ENCODE peak calls at places on chromosome 5, in ten cellular contexts. One of them, this sample, is unnamed.

GRCh38 chr5:2203774-2204173 is 321.0 kb upstream of the IRX4 start:
- DNase-seq in sigmoid colon: no peak
- DNase-seq in mesendoderm: no peak
- DNase-seq in uterus: no peak
- DNase-seq in pancreas: no peak
- DNase-seq in mesenchymal stem cell: no peak
- DNase-seq in WERI-Rb-1: no peak
- DNase-seq in gastrocnemius medialis: no peak
- DNase-seq in caudate nucleus: no peak
- DNase-seq in A549: no peak
- DNase-seq in this sample: no peak

GRCh38 chr5:176474476-176474875 is 26.3 kb downstream of the FAF2 start:
- DNase-seq in sigmoid colon: no peak
- DNase-seq in mesendoderm: no peak
- DNase-seq in uterus: no peak
- DNase-seq in pancreas: no peak
- DNase-seq in mesenchymal stem cell: peak
- DNase-seq in WERI-Rb-1: no peak
- DNase-seq in gastrocnemius medialis: no peak
- DNase-seq in caudate nucleus: no peak
- DNase-seq in A549: no peak
- DNase-seq in this sample: no peak

GRCh38 chr5:164335837-164336236 is 830.4 kb downstream of the MAT2B start:
- DNase-seq in sigmoid colon: no peak
- DNase-seq in mesendoderm: peak
- DNase-seq in uterus: no peak
- DNase-seq in pancreas: no peak
- DNase-seq in mesenchymal stem cell: peak
- DNase-seq in WERI-Rb-1: no peak
- DNase-seq in gastrocnemius medialis: no peak
- DNase-seq in caudate nucleus: no peak
- DNase-seq in A549: no peak
- DNase-seq in this sample: no peak

GRCh38 chr5:153818626-153819025 is 220.1 kb downstream of the FAM114A2 start:
- DNase-seq in sigmoid colon: no peak
- DNase-seq in mesendoderm: no peak
- DNase-seq in uterus: no peak
- DNase-seq in pancreas: no peak
- DNase-seq in mesenchymal stem cell: peak
- DNase-seq in WERI-Rb-1: no peak
- DNase-seq in gastrocnemius medialis: no peak
- DNase-seq in caudate nucleus: no peak
- DNase-seq in A549: no peak
- DNase-seq in this sample: no peak

GRCh38 chr5:120055858-120056257 is 408.2 kb upstream of the PRR16 start:
- DNase-seq in sigmoid colon: no peak
- DNase-seq in mesendoderm: no peak
- DNase-seq in uterus: no peak
- DNase-seq in pancreas: no peak
- DNase-seq in mesenchymal stem cell: peak
- DNase-seq in WERI-Rb-1: peak
- DNase-seq in gastrocnemius medialis: no peak
- DNase-seq in caudate nucleus: no peak
- DNase-seq in A549: peak
- DNase-seq in this sample: no peak

GRCh38 chr5:147935032-147935431 is 28.7 kb upstream of the C5orf46 start:
- DNase-seq in sigmoid colon: no peak
- DNase-seq in mesendoderm: peak
- DNase-seq in uterus: no peak
- DNase-seq in pancreas: no peak
- DNase-seq in mesenchymal stem cell: peak
- DNase-seq in WERI-Rb-1: no peak
- DNase-seq in gastrocnemius medialis: no peak
- DNase-seq in caudate nucleus: no peak
- DNase-seq in A549: peak
- DNase-seq in this sample: no peak

GRCh38 chr5:102858221-102858620 is 103.1 kb downstream of the PAM start:
- DNase-seq in sigmoid colon: no peak
- DNase-seq in mesendoderm: peak
- DNase-seq in uterus: no peak
- DNase-seq in pancreas: no peak
- DNase-seq in mesenchymal stem cell: no peak
- DNase-seq in WERI-Rb-1: no peak
- DNase-seq in gastrocnemius medialis: no peak
- DNase-seq in caudate nucleus: no peak
- DNase-seq in A549: peak
- DNase-seq in this sample: no peak

GRCh38 chr5:33888582-33888981 is 3.2 kb downstream of the ADAMTS12 start:
- DNase-seq in sigmoid colon: no peak
- DNase-seq in mesendoderm: no peak
- DNase-seq in uterus: no peak
- DNase-seq in pancreas: no peak
- DNase-seq in mesenchymal stem cell: peak
- DNase-seq in WERI-Rb-1: no peak
- DNase-seq in gastrocnemius medialis: no peak
- DNase-seq in caudate nucleus: no peak
- DNase-seq in A549: no peak
- DNase-seq in this sample: no peak

GRCh38 chr5:32233696-32234447 is 59.8 kb upstream of the GOLPH3 start:
- DNase-seq in sigmoid colon: no peak
- DNase-seq in mesendoderm: no peak
- DNase-seq in uterus: no peak
- DNase-seq in pancreas: peak
- DNase-seq in mesenchymal stem cell: peak
- DNase-seq in WERI-Rb-1: peak
- DNase-seq in gastrocnemius medialis: no peak
- DNase-seq in caudate nucleus: no peak
- DNase-seq in A549: peak
- DNase-seq in this sample: no peak

GRCh38 chr5:156838966-156839365 is 11.1 kb upstream of the PPP1R2B start:
- DNase-seq in sigmoid colon: no peak
- DNase-seq in mesendoderm: no peak
- DNase-seq in uterus: no peak
- DNase-seq in pancreas: no peak
- DNase-seq in mesenchymal stem cell: no peak
- DNase-seq in WERI-Rb-1: no peak
- DNase-seq in gastrocnemius medialis: no peak
- DNase-seq in caudate nucleus: no peak
- DNase-seq in A549: no peak
- DNase-seq in this sample: no peak

GRCh38 chr5:96340357-96340756 is 92.7 kb downstream of the PCSK1 start:
- DNase-seq in sigmoid colon: no peak
- DNase-seq in mesendoderm: no peak
- DNase-seq in uterus: no peak
- DNase-seq in pancreas: no peak
- DNase-seq in mesenchymal stem cell: no peak
- DNase-seq in WERI-Rb-1: no peak
- DNase-seq in gastrocnemius medialis: no peak
- DNase-seq in caudate nucleus: no peak
- DNase-seq in A549: no peak
- DNase-seq in this sample: no peak

GRCh38 chr5:109215040-109215439 is 194.7 kb downstream of the PJA2 start:
- DNase-seq in sigmoid colon: no peak
- DNase-seq in mesendoderm: no peak
- DNase-seq in uterus: no peak
- DNase-seq in pancreas: no peak
- DNase-seq in mesenchymal stem cell: no peak
- DNase-seq in WERI-Rb-1: no peak
- DNase-seq in gastrocnemius medialis: no peak
- DNase-seq in caudate nucleus: no peak
- DNase-seq in A549: no peak
- DNase-seq in this sample: no peak
- H3K27ac ChIP-seq in sigmoid colon: no peak
- H3K27ac ChIP-seq in mesendoderm: no peak
- H3K27ac ChIP-seq in uterus: no peak
- H3K27ac ChIP-seq in pancreas: no peak
- H3K27ac ChIP-seq in mesenchymal stem cell: no peak
- H3K27ac ChIP-seq in WERI-Rb-1: no peak
- H3K27ac ChIP-seq in gastrocnemius medialis: no peak
- H3K27ac ChIP-seq in caudate nucleus: no peak
- H3K27ac ChIP-seq in A549: no peak
- H3K27ac ChIP-seq in this sample: no peak

DNA sequence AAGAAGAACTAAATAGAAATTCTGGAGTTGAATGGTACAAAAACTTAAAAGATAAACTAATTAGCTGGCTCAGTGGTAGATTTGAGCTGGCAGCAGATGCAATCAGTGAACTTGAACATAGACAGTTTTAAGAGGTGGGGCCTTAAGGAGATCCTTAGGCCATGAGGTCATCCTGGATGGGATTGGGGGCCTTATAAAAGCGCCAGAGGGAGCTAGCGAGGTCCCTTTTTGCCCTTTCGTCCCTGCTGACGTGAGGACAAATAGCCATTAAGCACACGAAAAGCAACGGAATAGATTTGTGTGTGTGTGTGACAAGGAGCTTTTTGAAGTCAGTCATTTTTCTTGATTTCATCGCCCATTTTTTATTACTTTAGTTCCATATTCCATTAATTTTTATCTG is 83.3 kb downstream of the ZNF354C start:
- DNase-seq in sigmoid colon: no peak
- DNase-seq in mesendoderm: peak
- DNase-seq in uterus: no peak
- DNase-seq in pancreas: no peak
- DNase-seq in mesenchymal stem cell: peak
- DNase-seq in WERI-Rb-1: no peak
- DNase-seq in gastrocnemius medialis: no peak
- DNase-seq in caudate nucleus: no peak
- DNase-seq in A549: no peak
- DNase-seq in this sample: no peak
- H3K27ac ChIP-seq in sigmoid colon: no peak
- H3K27ac ChIP-seq in mesendoderm: no peak
- H3K27ac ChIP-seq in uterus: no peak
- H3K27ac ChIP-seq in pancreas: no peak
- H3K27ac ChIP-seq in mesenchymal stem cell: no peak
- H3K27ac ChIP-seq in WERI-Rb-1: no peak
- H3K27ac ChIP-seq in gastrocnemius medialis: no peak
- H3K27ac ChIP-seq in caudate nucleus: no peak
- H3K27ac ChIP-seq in A549: no peak
- H3K27ac ChIP-seq in this sample: no peak

GRCh38 chr5:149975409-149975808 is 14.9 kb downstream of the SLC26A2 start:
- DNase-seq in sigmoid colon: no peak
- DNase-seq in mesendoderm: no peak
- DNase-seq in uterus: no peak
- DNase-seq in pancreas: no peak
- DNase-seq in mesenchymal stem cell: no peak
- DNase-seq in WERI-Rb-1: no peak
- DNase-seq in gastrocnemius medialis: no peak
- DNase-seq in caudate nucleus: no peak
- DNase-seq in A549: no peak
- DNase-seq in this sample: no peak

GRCh38 chr5:149979898-149980297 is 19.3 kb downstream of the SLC26A2 start:
- DNase-seq in sigmoid colon: no peak
- DNase-seq in mesendoderm: no peak
- DNase-seq in uterus: no peak
- DNase-seq in pancreas: no peak
- DNase-seq in mesenchymal stem cell: no peak
- DNase-seq in WERI-Rb-1: no peak
- DNase-seq in gastrocnemius medialis: no peak
- DNase-seq in caudate nucleus: no peak
- DNase-seq in A549: no peak
- DNase-seq in this sample: no peak

GRCh38 chr5:149982505-149982904 is 17.9 kb downstream of the TIGD6 start:
- DNase-seq in sigmoid colon: no peak
- DNase-seq in mesendoderm: no peak
- DNase-seq in uterus: no peak
- DNase-seq in pancreas: no peak
- DNase-seq in mesenchymal stem cell: no peak
- DNase-seq in WERI-Rb-1: no peak
- DNase-seq in gastrocnemius medialis: no peak
- DNase-seq in caudate nucleus: no peak
- DNase-seq in A549: no peak
- DNase-seq in this sample: no peak

DNA sequence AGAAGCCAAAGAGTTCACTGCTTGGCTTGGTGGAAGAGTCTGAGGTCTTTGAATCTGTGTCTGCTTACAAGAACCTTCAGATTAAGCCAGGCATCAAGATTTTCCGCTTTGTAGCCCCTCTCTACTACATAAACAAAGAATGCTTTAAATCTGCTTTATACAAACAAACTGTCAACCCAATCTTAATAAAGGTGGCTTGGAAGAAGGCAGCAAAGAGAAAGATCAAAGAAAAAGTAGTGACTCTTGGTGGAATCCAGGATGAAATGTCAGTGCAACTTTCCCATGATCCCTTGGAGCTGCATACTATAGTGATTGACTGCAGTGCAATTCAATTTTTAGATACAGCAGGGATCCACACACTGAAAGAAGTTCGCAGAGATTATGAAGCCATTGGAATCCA is 19.2 kb downstream of the TIGD6 start:
- DNase-seq in sigmoid colon: no peak
- DNase-seq in mesendoderm: no peak
- DNase-seq in uterus: no peak
- DNase-seq in pancreas: no peak
- DNase-seq in mesenchymal stem cell: peak
- DNase-seq in WERI-Rb-1: no peak
- DNase-seq in gastrocnemius medialis: no peak
- DNase-seq in caudate nucleus: no peak
- DNase-seq in A549: no peak
- DNase-seq in this sample: no peak
- H3K27ac ChIP-seq in sigmoid colon: no peak
- H3K27ac ChIP-seq in mesendoderm: no peak
- H3K27ac ChIP-seq in uterus: no peak
- H3K27ac ChIP-seq in pancreas: no peak
- H3K27ac ChIP-seq in mesenchymal stem cell: no peak
- H3K27ac ChIP-seq in WERI-Rb-1: no peak
- H3K27ac ChIP-seq in gastrocnemius medialis: no peak
- H3K27ac ChIP-seq in caudate nucleus: no peak
- H3K27ac ChIP-seq in A549: no peak
- H3K27ac ChIP-seq in this sample: no peak

DNA sequence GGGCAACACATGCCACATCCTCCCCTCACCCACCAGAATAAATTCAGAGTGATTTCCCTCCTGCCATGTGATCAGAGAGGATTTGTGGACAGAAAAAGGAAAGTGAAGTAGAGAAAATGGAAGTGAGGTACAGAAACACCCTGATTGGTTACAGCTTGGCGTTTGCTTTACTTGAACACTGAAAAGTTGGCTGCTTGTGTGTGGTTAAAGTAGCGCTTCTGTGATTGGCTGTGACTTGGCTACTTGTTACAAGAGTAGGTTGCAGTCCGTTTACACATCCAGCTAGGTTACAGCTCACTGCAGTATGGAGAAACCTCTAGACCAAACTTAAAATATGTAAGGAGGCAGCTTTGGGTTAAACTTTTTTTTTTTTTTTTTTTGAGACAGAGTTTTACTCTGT is 205.2 kb upstream of the ZNF608 start:
- DNase-seq in sigmoid colon: no peak
- DNase-seq in mesendoderm: no peak
- DNase-seq in uterus: no peak
- DNase-seq in pancreas: no peak
- DNase-seq in mesenchymal stem cell: no peak
- DNase-seq in WERI-Rb-1: no peak
- DNase-seq in gastrocnemius medialis: no peak
- DNase-seq in caudate nucleus: no peak
- DNase-seq in A549: no peak
- DNase-seq in this sample: no peak
- H3K27ac ChIP-seq in sigmoid colon: no peak
- H3K27ac ChIP-seq in mesendoderm: no peak
- H3K27ac ChIP-seq in uterus: no peak
- H3K27ac ChIP-seq in pancreas: no peak
- H3K27ac ChIP-seq in mesenchymal stem cell: no peak
- H3K27ac ChIP-seq in WERI-Rb-1: no peak
- H3K27ac ChIP-seq in gastrocnemius medialis: no peak
- H3K27ac ChIP-seq in caudate nucleus: no peak
- H3K27ac ChIP-seq in A549: no peak
- H3K27ac ChIP-seq in this sample: no peak

This sample was measured in tibial nerve.